ENCODE peak calls at places on chromosomes 5 and 9, in eight cellular contexts. F, O, Q, Z, S, D, J and G are unnamed samples.

GRCh38 chr9:69740872-69741505 is 18.8 kb downstream of the PTAR1 start:
- DNase-seq in F (no peak), O (no peak), Q (no peak), Z (no peak), S (no peak), D (no peak), J (no peak), G (no peak)

GRCh38 chr9:131394464-131395026 is 659 bp downstream of the PRRC2B start:
- DNase-seq in F (peak; percentile 24), O (peak; percentile 36), Q (no peak), Z (peak; percentile 86), S (peak; percentile 67), D (peak; percentile 72), J (no peak), G (peak; percentile 47)

GRCh38 chr5:179326176-179326997 is 18.9 kb downstream of the ADAMTS2 start:
- DNase-seq in F (no peak), O (no peak), Q (no peak), Z (peak; percentile 87), S (peak; percentile 82), D (peak; percentile 74), J (no peak), G (no peak)

GRCh38 chr5:132475939-132476852 is 14.4 kb downstream of the IRF1 start:
- DNase-seq in F (no peak), O (peak; percentile 91), Q (peak; percentile 83), Z (peak; percentile 63), S (no peak), D (no peak), J (no peak), G (no peak)

GRCh38 chr5:146544232-146544631 is 28.2 kb upstream of the GPR151 start:
- DNase-seq in F (no peak), O (no peak), Q (no peak), Z (no peak), S (no peak), D (no peak), J (no peak), G (no peak)

GRCh38 chr9:27353405-27354229 is 56.7 kb upstream of the EQTN start:
- DNase-seq in F (no peak), O (peak; percentile 54), Q (no peak), Z (no peak), S (no peak), D (peak; percentile 67), J (no peak), G (no peak)

GRCh38 chr5:111530298-111530740 is 18.0 kb upstream of the STARD4 start:
- DNase-seq in F (peak; percentile 88), O (peak; percentile 36), Q (peak; percentile 15), Z (peak; percentile 87), S (peak; percentile 20), D (no peak), J (peak; percentile 61), G (peak; percentile 33)

GRCh38 chr5:176530983-176531901 is 6.0 kb downstream of the RNF44 start:
- DNase-seq in F (no peak), O (no peak), Q (no peak), Z (no peak), S (no peak), D (no peak), J (no peak), G (peak; percentile 95)

GRCh38 chr9:127942152-127943010 is 4.7 kb upstream of the DPM2 start:
- DNase-seq in F (no peak), O (peak; percentile 50), Q (peak; percentile 43), Z (peak; percentile 91), S (peak; percentile 80), D (peak; percentile 83), J (no peak), G (peak; percentile 89)

GRCh38 chr9:7237473-7238243 is 479.9 kb downstream of the KDM4C start:
- DNase-seq in F (no peak), O (no peak), Q (no peak), Z (no peak), S (no peak), D (no peak), J (no peak), G (no peak)

GRCh38 chr5:147986134-147986757 is 77.5 kb upstream of the SPINK5 start:
- DNase-seq in F (no peak), O (no peak), Q (no peak), Z (no peak), S (no peak), D (no peak), J (no peak), G (no peak)

GRCh38 chr5:126422994-126423788 is at the start of gene GRAMD2B:
- DNase-seq in F (peak; percentile 56), O (peak; percentile 86), Q (peak; percentile 18), Z (peak; percentile 96), S (peak; percentile 89), D (peak; percentile 88), J (peak; percentile 83), G (peak; percentile 94)

GRCh38 chr5:83919071-83920041 is 198.7 kb upstream of the HAPLN1 start:
- DNase-seq in F (no peak), O (peak; percentile 75), Q (no peak), Z (no peak), S (no peak), D (no peak), J (no peak), G (no peak)

GRCh38 chr9:3922846-3923245 is 377.0 kb downstream of the GLIS3 start:
- DNase-seq in F (no peak), O (peak; percentile 75), Q (no peak), Z (no peak), S (no peak), D (no peak), J (no peak), G (no peak)

GRCh38 chr5:159763564-159763963 is 152.7 kb upstream of the ADRA1B start:
- DNase-seq in F (no peak), O (no peak), Q (no peak), Z (no peak), S (no peak), D (no peak), J (no peak), G (no peak)

GRCh38 chr5:54243483-54244080 is 66.8 kb downstream of the ARL15 start:
- DNase-seq in F (no peak), O (peak; percentile 32), Q (peak; percentile 31), Z (no peak), S (no peak), D (peak; percentile 58), J (peak; percentile 27), G (peak; percentile 29)

GRCh38 chr5:22612928-22613327 is 240.2 kb downstream of the CDH12 start:
- DNase-seq in F (no peak), O (no peak), Q (no peak), Z (no peak), S (no peak), D (no peak), J (no peak), G (no peak)

GRCh38 chr9:83538890-83539238 is 663 bp upstream of the FRMD3 start:
- DNase-seq in F (no peak), O (no peak), Q (no peak), Z (no peak), S (no peak), D (peak; percentile 5), J (no peak), G (no peak)
- H3K4me3 ChIP-seq in F (no peak overlapping the region), O (peak overlapping the region; percentile 70), Q (peak overlapping the region; percentile 77), Z (peak overlapping the region; percentile 76), S (peak overlapping the region; percentile 47), D (peak overlapping the region; percentile 62), J (peak overlapping the region; percentile 36), G (no peak overlapping the region)

GRCh38 chr5:119313207-119313606 is 42.6 kb upstream of the TNFAIP8 start:
- DNase-seq in F (no peak), O (no peak), Q (no peak), Z (no peak), S (no peak), D (no peak), J (no peak), G (no peak)

GRCh38 chr5:119316116-119316515 is 39.7 kb upstream of the TNFAIP8 start:
- DNase-seq in F (no peak), O (no peak), Q (no peak), Z (no peak), S (no peak), D (no peak), J (no peak), G (no peak)

GRCh38 chr5:119313876-119314605 is 41.8 kb upstream of the TNFAIP8 start:
- DNase-seq in F (no peak), O (no peak), Q (no peak), Z (no peak), S (no peak), D (peak; percentile 15), J (no peak), G (no peak)

GRCh38 chr5:119318256-119318914 is 37.4 kb upstream of the TNFAIP8 start:
- DNase-seq in F (no peak), O (no peak), Q (peak; percentile 64), Z (no peak), S (no peak), D (no peak), J (no peak), G (peak; percentile 65)

GRCh38 chr5:119315516-119315949 is 40.3 kb upstream of the TNFAIP8 start:
- DNase-seq in F (no peak), O (peak; percentile 40), Q (peak; percentile 31), Z (no peak), S (no peak), D (no peak), J (no peak), G (peak; percentile 54)
- H3K4me1 ChIP-seq in F (peaks cover 63% of the 10 kb centered on the region), O (no peaks in the 10 kb centered on the region), Q (peaks cover 22% of the 10 kb centered on the region), Z (no peaks in the 10 kb centered on the region), S (no peaks in the 10 kb centered on the region), D (no peaks in the 10 kb centered on the region), J (peaks cover 14% of the 10 kb centered on the region), G (peaks cover 3% of the 10 kb centered on the region)

DNA sequence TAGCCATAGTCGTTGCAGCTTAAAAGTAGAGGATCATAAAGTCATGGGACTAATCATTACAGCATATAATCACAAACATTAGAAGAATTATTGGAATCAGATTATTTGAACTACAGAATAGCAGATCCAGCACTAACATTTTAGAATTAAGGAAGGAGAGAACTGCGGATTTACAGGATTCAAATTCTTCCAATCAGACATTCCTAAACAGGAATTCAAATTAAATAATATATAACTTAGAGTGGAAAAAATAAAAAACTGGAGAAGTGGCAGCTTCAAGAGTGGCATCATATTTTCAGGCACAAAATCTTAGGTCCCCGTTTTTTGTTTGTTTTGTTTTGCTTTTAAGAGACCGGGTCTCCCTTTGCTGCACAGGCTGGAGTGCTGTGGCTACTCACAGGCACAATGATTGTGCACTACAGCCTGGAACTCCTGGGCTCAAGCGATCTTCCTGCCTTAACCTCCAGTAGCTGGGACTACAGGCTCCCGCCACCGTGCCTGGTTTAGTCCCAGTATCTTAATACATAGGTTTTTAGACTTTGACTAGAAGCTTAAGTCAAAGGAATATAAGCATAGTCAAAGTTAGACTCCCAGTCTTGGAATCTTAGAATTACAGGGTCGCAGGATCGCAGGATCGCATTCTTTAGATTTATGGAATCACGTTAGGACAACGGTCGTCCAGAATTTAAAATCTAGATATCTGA is 2.1 kb upstream of the FOXE1 start:
- DNase-seq in F (no peak), O (no peak), Q (no peak), Z (no peak), S (no peak), D (no peak), J (no peak), G (peak; percentile 40)
- H3K9me3 ChIP-seq in F (no peaks in the 10 kb centered on the region), O (no peaks in the 10 kb centered on the region), Q (no peaks in the 10 kb centered on the region), Z (no peaks in the 10 kb centered on the region), S (no peaks in the 10 kb centered on the region), D (no peaks in the 10 kb centered on the region), J (no peaks in the 10 kb centered on the region), G (no peaks in the 10 kb centered on the region)

GRCh38 chr9:122219856-122220672 is 8.7 kb downstream of the LHX6 start:
- DNase-seq in F (no peak), O (no peak), Q (no peak), Z (peak; percentile 76), S (no peak), D (peak; percentile 63), J (no peak), G (peak; percentile 46)
- H3K4me3 ChIP-seq in F (peak overlapping the region; percentile 33), O (no peak overlapping the region), Q (no peak overlapping the region), Z (peak overlapping the region; percentile 6), S (no peak overlapping the region), D (peak overlapping the region; percentile 36), J (no peak overlapping the region), G (no peak overlapping the region)